ENCODE peak calls at places on chromosomes 4 and X, in eight cellular contexts. X is Caco-2, N is uterus, H is H9, S is cardiac muscle cell, E is stomach, B is mammary epithelial cell, O is osteoblast. D is an unnamed sample. For H3K4me1 and H3K9me3, the result is how much of the 10 kb centered on the place peaks cover.

GRCh38 chr4:160745126-160745525 is 1418.7 kb downstream of the FSTL5 start:
- DNase-seq in E (no peak), X (no peak), H (no peak), O (no peak), S (no peak), N (no peak), B (no peak), D (no peak)

GRCh38 chr4:1534076-1534872 is 128.0 kb upstream of the NKX1-1 start:
- DNase-seq in X (no peak), E (no peak), B (no peak), N (no peak), O (no peak), S (no peak), H (no peak), D (no peak)

GRCh38 chr4:94486372-94486801 is 34.6 kb downstream of the PDLIM5 start:
- DNase-seq in O (no peak), B (peak), S (peak), H (no peak), E (peak), X (no peak), N (no peak), D (no peak)

GRCh38 chrX:4710618-4711433 is 997.4 kb upstream of the PRKX start:
- DNase-seq in B (peak), O (no peak), S (no peak), N (no peak), X (peak), H (peak), E (peak), D (no peak)

GRCh38 chrX:64853424-64853823 is 122.8 kb downstream of the ZC4H2 start:
- DNase-seq in O (no peak), N (no peak), X (no peak), E (no peak), H (no peak), S (no peak), B (no peak), D (no peak)

GRCh38 chrX:46865281-46865680 is 28.4 kb downstream of the RP2 start:
- DNase-seq in X (no peak), E (no peak), B (no peak), O (no peak), H (no peak), N (no peak), S (peak), D (no peak)

GRCh38 chr4:165560941-165561340 is 182.1 kb downstream of the CPE start:
- DNase-seq in O (peak), X (no peak), H (no peak), S (no peak), N (no peak), E (no peak), B (no peak), D (no peak)

GRCh38 chrX:38055170-38055847 is 49.0 kb downstream of the SYTL5 start:
- DNase-seq in H (no peak), X (no peak), O (peak), S (peak), E (no peak), N (peak), B (peak), D (no peak)

GRCh38 chr4:3047464-3048286 is 26.7 kb downstream of the HTT-AS start:
- DNase-seq in N (peak), E (peak), B (peak), S (peak), H (peak), X (peak), O (peak), D (peak)

DNA sequence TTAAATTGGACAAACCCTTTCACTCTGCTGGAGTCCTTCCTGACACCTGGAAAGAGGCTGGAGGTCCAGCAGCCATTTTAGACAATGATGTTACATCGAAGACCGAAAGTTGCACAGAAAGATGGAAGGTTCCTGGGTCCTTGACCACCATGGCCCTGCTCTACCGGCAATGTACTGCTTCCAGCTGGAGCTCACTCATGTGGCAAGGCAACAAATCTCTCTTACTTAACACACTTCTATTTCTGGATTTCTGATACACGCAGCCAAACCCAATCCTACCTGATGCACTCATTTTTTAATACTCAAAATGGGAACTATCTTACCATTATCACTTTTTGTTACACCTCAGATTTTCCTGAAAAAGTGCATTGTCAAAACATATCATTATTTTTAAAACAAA is 33.1 kb downstream of the DMD start:
- DNase-seq in N (no peak), X (no peak), S (no peak), H (no peak), O (no peak), E (no peak), B (no peak), D (no peak)
- TF ChIP-seq CTCF in N (no peak), X (no peak), S (no peak), H (no peak), O (no peak), E (no peak), B (no peak), D (no peak)

DNA sequence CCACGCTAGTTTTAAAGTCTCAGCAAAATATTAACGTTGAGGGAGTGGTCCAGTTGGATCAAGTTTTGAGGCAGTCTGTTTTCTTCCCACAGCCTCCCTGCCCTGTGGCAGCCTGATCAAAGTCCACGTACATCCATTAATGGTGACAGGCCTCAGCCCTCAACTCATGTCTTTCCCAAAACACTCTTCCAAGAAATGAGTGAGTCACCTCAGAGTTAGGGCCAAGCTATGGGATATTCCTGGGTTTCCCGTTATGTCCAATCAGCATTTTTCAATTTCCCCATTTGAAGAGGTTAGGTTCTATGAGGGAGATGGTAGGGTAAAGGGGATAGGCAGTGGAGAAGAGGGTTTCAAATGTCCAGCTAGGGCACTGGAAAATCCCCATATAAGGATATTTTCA is 28.5 kb downstream of the EGFL6 start:
- DNase-seq in O (no peak), E (no peak), H (no peak), S (peak), B (no peak), N (no peak), X (no peak), D (no peak)
- H3K4me1 ChIP-seq in O (under half), E (under half), H (under half), S (under half), B (under half), N (under half), X (under half), D (under half)

GRCh38 chr4:61182915-61183314 is 17.2 kb upstream of the ADGRL3 start:
- DNase-seq in O (no peak), X (no peak), B (no peak), E (no peak), N (no peak), H (no peak), S (no peak), D (no peak)
- H3K9me3 ChIP-seq in O (under half), X (under half), B (under half), E (under half), N (under half), H (under half), S (under half), D (under half)

GRCh38 chrX:40079572-40079971 is 18.2 kb downstream of the BCOR start:
- DNase-seq in B (no peak), X (no peak), H (no peak), S (no peak), O (peak), N (no peak), E (no peak), D (no peak)
- TF ChIP-seq CTCF in B (no peak), X (no peak), H (peak), S (no peak), O (no peak), N (no peak), E (no peak), D (no peak)

GRCh38 chr4:108116423-108117168 is 52.1 kb downstream of the LEF1 start:
- DNase-seq in B (no peak), H (no peak), N (no peak), S (no peak), X (no peak), O (no peak), E (no peak), D (no peak)
- H3K4me1 ChIP-seq in B (under half), H (under half), N (under half), S (half or more), X (under half), O (under half), E (under half), D (under half)

DNA sequence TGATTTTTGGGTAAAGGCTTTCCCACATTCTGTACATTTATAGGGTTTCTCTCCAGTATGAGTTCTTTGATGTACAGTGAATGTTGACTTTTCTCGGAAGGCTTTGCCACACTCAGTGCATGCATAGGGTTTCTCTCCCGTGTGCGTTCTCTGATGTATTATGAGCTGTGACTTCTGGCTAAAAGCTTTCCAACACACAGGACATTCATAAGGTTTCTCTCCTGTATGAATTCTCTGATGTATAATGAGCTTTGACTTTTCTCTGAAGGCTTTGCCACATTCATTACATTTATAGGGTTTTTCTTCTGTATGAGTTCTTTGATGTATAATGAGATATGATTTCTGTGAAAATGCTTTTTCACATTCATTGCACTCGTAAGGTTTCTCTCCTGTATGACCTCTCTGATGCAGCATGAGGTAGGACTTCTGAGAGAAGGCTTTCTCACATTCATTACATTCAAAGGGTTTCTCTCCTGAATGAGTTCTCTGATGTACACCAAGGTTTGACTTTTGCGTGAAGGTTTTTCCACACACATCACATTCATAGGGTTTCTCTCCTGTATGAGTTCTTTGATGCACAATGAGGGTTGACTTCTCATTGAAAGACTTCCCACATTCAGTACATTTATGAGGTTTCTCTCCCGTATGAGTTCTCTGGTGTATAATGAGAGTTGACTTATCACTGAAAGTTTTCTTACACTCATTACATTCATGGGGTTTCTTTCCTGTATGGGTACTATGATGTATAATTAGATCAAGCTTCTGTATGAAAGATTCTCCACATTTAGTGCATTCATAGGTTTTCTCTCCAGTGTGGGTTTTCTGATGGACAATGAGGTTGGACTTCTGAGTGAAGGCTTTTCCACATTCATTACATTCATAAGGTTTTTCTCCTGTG is 27.3 kb downstream of the ZNF182 start:
- DNase-seq in N (no peak), X (no peak), E (no peak), S (no peak), B (no peak), O (no peak), H (no peak), D (no peak)
- H3K9me3 ChIP-seq in N (under half), X (under half), E (half or more), S (under half), B (half or more), O (under half), H (half or more), D (under half)

GRCh38 chrX:150205011-150205410 is 158.1 kb upstream of the MAMLD1 start:
- DNase-seq in O (no peak), H (no peak), S (peak), E (peak), N (no peak), X (no peak), B (no peak), D (no peak)
- TF ChIP-seq CTCF in O (peak), H (peak), S (no peak), E (no peak), N (no peak), X (no peak), B (no peak), D (no peak)